ENCODE peak calls at places on chromosomes 4 and X, in six cellular contexts. One of them, this sample, is unnamed.

GRCh38 chrX:41895826-41896225 is 27.5 kb downstream of the CASK start:
- DNase-seq in cerebellar cortex: no peak
- DNase-seq in iPS-NIHi11: no peak
- DNase-seq in NT2/D1: no peak
- DNase-seq in epithelial cell of esophagus: no peak
- DNase-seq in GM13976: no peak
- DNase-seq in this sample: no peak

GRCh38 chrX:49030283-49030682 is 12.9 kb downstream of the TFE3 start:
- DNase-seq in iPS-NIHi11: no peak
- DNase-seq in epithelial cell of esophagus: no peak
- DNase-seq in GM13976: no peak
- DNase-seq in cerebellar cortex: no peak
- DNase-seq in NT2/D1: no peak
- DNase-seq in this sample: no peak

GRCh38 chrX:132435222-132435621 is 53.6 kb downstream of the MBNL3 start:
- DNase-seq in iPS-NIHi11: no peak
- DNase-seq in NT2/D1: no peak
- DNase-seq in cerebellar cortex: no peak
- DNase-seq in epithelial cell of esophagus: no peak
- DNase-seq in GM13976: no peak
- DNase-seq in this sample: no peak

GRCh38 chrX:100447563-100448397 is 37.7 kb upstream of the PCDH19 start:
- DNase-seq in iPS-NIHi11: peak
- DNase-seq in GM13976: peak
- DNase-seq in epithelial cell of esophagus: peak
- DNase-seq in cerebellar cortex: peak
- DNase-seq in NT2/D1: peak
- DNase-seq in this sample: no peak

GRCh38 chrX:129808163-129808828 is 28.5 kb downstream of the SASH3 start:
- DNase-seq in NT2/D1: no peak
- DNase-seq in epithelial cell of esophagus: no peak
- DNase-seq in GM13976: no peak
- DNase-seq in iPS-NIHi11: no peak
- DNase-seq in cerebellar cortex: no peak
- DNase-seq in this sample: no peak

GRCh38 chrX:110699109-110699508 is 96.5 kb downstream of the CHRDL1 start:
- DNase-seq in iPS-NIHi11: no peak
- DNase-seq in NT2/D1: no peak
- DNase-seq in epithelial cell of esophagus: peak
- DNase-seq in cerebellar cortex: no peak
- DNase-seq in GM13976: no peak
- DNase-seq in this sample: no peak

GRCh38 chr4:45007499-45007898 is 281.1 kb upstream of the GNPDA2 start:
- DNase-seq in cerebellar cortex: no peak
- DNase-seq in epithelial cell of esophagus: no peak
- DNase-seq in GM13976: no peak
- DNase-seq in NT2/D1: no peak
- DNase-seq in iPS-NIHi11: no peak
- DNase-seq in this sample: no peak

GRCh38 chrX:64456828-64457227 is 61.6 kb upstream of the MTMR8 start:
- DNase-seq in epithelial cell of esophagus: no peak
- DNase-seq in cerebellar cortex: no peak
- DNase-seq in NT2/D1: no peak
- DNase-seq in GM13976: no peak
- DNase-seq in iPS-NIHi11: no peak
- DNase-seq in this sample: no peak

GRCh38 chr4:99210789-99211188 is 8.3 kb downstream of the ADH6 start:
- DNase-seq in iPS-NIHi11: no peak
- DNase-seq in epithelial cell of esophagus: no peak
- DNase-seq in cerebellar cortex: no peak
- DNase-seq in NT2/D1: no peak
- DNase-seq in GM13976: no peak
- DNase-seq in this sample: no peak

GRCh38 chr4:38382492-38382891 is 281.5 kb upstream of the KLF3 start:
- DNase-seq in GM13976: no peak
- DNase-seq in epithelial cell of esophagus: no peak
- DNase-seq in cerebellar cortex: no peak
- DNase-seq in NT2/D1: no peak
- DNase-seq in iPS-NIHi11: no peak
- DNase-seq in this sample: no peak

GRCh38 chr4:44279469-44279868 is 169.1 kb downstream of the KCTD8 start:
- DNase-seq in NT2/D1: no peak
- DNase-seq in epithelial cell of esophagus: no peak
- DNase-seq in cerebellar cortex: no peak
- DNase-seq in GM13976: no peak
- DNase-seq in iPS-NIHi11: no peak
- DNase-seq in this sample: no peak

GRCh38 chr4:71009796-71010588 is 16.5 kb downstream of the DCK start:
- DNase-seq in cerebellar cortex: peak
- DNase-seq in epithelial cell of esophagus: peak
- DNase-seq in iPS-NIHi11: peak
- DNase-seq in GM13976: peak
- DNase-seq in NT2/D1: no peak
- DNase-seq in this sample: no peak

GRCh38 chr4:1096841-1097240 is 16.5 kb downstream of the RNF212 start:
- DNase-seq in cerebellar cortex: no peak
- DNase-seq in GM13976: no peak
- DNase-seq in epithelial cell of esophagus: no peak
- DNase-seq in NT2/D1: no peak
- DNase-seq in iPS-NIHi11: no peak
- DNase-seq in this sample: no peak

GRCh38 chr4:83964996-83965541 is 429.2 kb downstream of the GPAT3 start:
- DNase-seq in iPS-NIHi11: no peak
- DNase-seq in cerebellar cortex: no peak
- DNase-seq in epithelial cell of esophagus: peak
- DNase-seq in NT2/D1: no peak
- DNase-seq in GM13976: no peak
- DNase-seq in this sample: no peak

GRCh38 chr4:7964890-7965662 is 25.4 kb upstream of the AFAP1 start:
- DNase-seq in epithelial cell of esophagus: peak
- DNase-seq in iPS-NIHi11: no peak
- DNase-seq in cerebellar cortex: no peak
- DNase-seq in NT2/D1: no peak
- DNase-seq in GM13976: no peak
- DNase-seq in this sample: peak